ENCODE peak calls at places on chromosomes 11 and 22, in eight cellular contexts. P is hepatocyte, I is GM23338, Y is uterus, H is cardiac muscle cell, K is fibroblast of lung, T is H1, U is heart right ventricle. R is an unnamed sample.

GRCh38 chr22:46604306-46604690 is 15.9 kb upstream of the GRAMD4 start:
- DNase-seq in P (no peak), I (no peak), Y (no peak), H (peak; percentile 24), K (no peak), T (no peak), U (peak; percentile 48), R (no peak)

GRCh38 chr11:31655483-31655882 is 145.9 kb downstream of the ELP4 start:
- DNase-seq in P (no peak), I (no peak), Y (no peak), H (peak; percentile 39), K (peak; percentile 96), T (no peak), U (no peak), R (peak; percentile 50)

GRCh38 chr11:77075425-77075905 is 8.7 kb downstream of the CAPN5 start:
- DNase-seq in P (peak; percentile 52), I (no peak), Y (no peak), H (no peak), K (no peak), T (no peak), U (no peak), R (no peak)

GRCh38 chr11:34342008-34342533 is 15.7 kb downstream of the ABTB2 start:
- DNase-seq in P (peak; percentile 53), I (peak; percentile 24), Y (no peak), H (no peak), K (peak; percentile 79), T (no peak), U (no peak), R (no peak)

GRCh38 chr22:39623603-39624500 is 53.3 kb downstream of the CACNA1I start:
- DNase-seq in P (no peak), I (no peak), Y (no peak), H (no peak), K (no peak), T (no peak), U (no peak), R (no peak)

GRCh38 chr11:31069447-31070205 is 299.9 kb downstream of the DCDC1 start:
- DNase-seq in P (no peak), I (no peak), Y (no peak), H (no peak), K (peak; percentile 62), T (no peak), U (no peak), R (no peak)

GRCh38 chr11:29782447-29782846 is 234.4 kb downstream of the KCNA4 start:
- DNase-seq in P (no peak), I (no peak), Y (peak; percentile 20), H (no peak), K (no peak), T (no peak), U (no peak), R (no peak)

GRCh38 chr11:2419638-2420501 is 19.3 kb downstream of the TSSC4 start:
- DNase-seq in P (peak; percentile 88), I (peak; percentile 87), Y (peak; percentile 86), H (peak; percentile 87), K (peak; percentile 62), T (no peak), U (peak; percentile 67), R (no peak)

GRCh38 chr11:122707111-122707510 is 51.6 kb downstream of the UBASH3B start:
- DNase-seq in P (no peak), I (no peak), Y (no peak), H (no peak), K (no peak), T (no peak), U (no peak), R (no peak)

GRCh38 chr11:70367071-70367470 is 31.3 kb upstream of the CTTN start:
- DNase-seq in P (no peak), I (no peak), Y (no peak), H (no peak), K (peak; percentile 65), T (no peak), U (no peak), R (no peak)

GRCh38 chr22:46992121-46992731 is 229.8 kb downstream of the TBC1D22A start:
- DNase-seq in P (no peak), I (peak; percentile 41), Y (no peak), H (no peak), K (no peak), T (no peak), U (no peak), R (no peak)

GRCh38 chr22:19336133-19337075 is 44.9 kb upstream of the CLTCL1 start:
- DNase-seq in P (no peak), I (no peak), Y (no peak), H (no peak), K (no peak), T (no peak), U (no peak), R (no peak)
- H3K36me3 ChIP-seq in P (no peaks in the 10 kb centered on the region), I (peaks cover 4% of the 10 kb centered on the region), Y (no peaks in the 10 kb centered on the region), H (peaks cover 19% of the 10 kb centered on the region), K (no peaks in the 10 kb centered on the region), T (peaks cover under 1% of the 10 kb centered on the region), U (peaks cover 68% of the 10 kb centered on the region), R (peaks cover 4% of the 10 kb centered on the region)

GRCh38 chr22:49404020-49404419 is 423.7 kb downstream of the BRD1 start:
- DNase-seq in P (no peak), I (no peak), Y (no peak), H (no peak), K (no peak), T (no peak), U (no peak), R (no peak)

GRCh38 chr22:49402169-49402568 is 425.5 kb downstream of the BRD1 start:
- DNase-seq in P (no peak), I (no peak), Y (no peak), H (no peak), K (no peak), T (no peak), U (no peak), R (no peak)

GRCh38 chr22:49400866-49401598 is 426.6 kb downstream of the BRD1 start:
- DNase-seq in P (no peak), I (no peak), Y (no peak), H (no peak), K (no peak), T (no peak), U (no peak), R (no peak)

GRCh38 chr22:49404576-49405199 is 423.0 kb downstream of the BRD1 start:
- DNase-seq in P (no peak), I (no peak), Y (no peak), H (no peak), K (no peak), T (no peak), U (no peak), R (no peak)

DNA sequence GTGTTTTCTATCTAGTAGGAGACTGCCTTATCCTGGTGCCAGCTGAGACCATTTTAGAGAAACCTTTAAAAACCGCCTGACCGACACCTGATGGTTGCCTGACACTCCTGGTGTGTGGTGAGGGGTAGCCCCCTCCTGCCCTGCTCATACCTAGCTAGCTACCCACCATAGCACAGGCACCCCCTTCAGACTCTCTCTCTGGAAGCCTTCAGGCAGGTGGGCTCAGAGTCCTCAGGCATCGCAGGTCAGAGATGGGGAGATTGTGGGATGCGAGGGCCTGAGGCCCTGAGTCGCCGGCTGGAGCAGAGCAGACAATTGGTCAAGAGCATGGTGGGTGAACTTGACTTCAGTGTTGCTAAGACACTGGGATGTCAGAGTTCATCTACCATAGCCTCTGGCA is 424.6 kb downstream of the BRD1 start:
- DNase-seq in P (no peak), I (no peak), Y (no peak), H (no peak), K (no peak), T (no peak), U (no peak), R (no peak)
- H3K27me3 ChIP-seq in P (no peaks in the 10 kb centered on the region), I (no peaks in the 10 kb centered on the region), Y (no peaks in the 10 kb centered on the region), H (no peaks in the 10 kb centered on the region), K (no peaks in the 10 kb centered on the region), T (no peaks in the 10 kb centered on the region), U (peaks cover 15% of the 10 kb centered on the region), R (no peaks in the 10 kb centered on the region)

GRCh38 chr11:7656704-7657103 is 16.6 kb downstream of the CYB5R2 start:
- DNase-seq in P (no peak), I (no peak), Y (no peak), H (no peak), K (no peak), T (no peak), U (no peak), R (no peak)

GRCh38 chr11:7651700-7652099 is 21.6 kb downstream of the CYB5R2 start:
- DNase-seq in P (no peak), I (no peak), Y (no peak), H (no peak), K (no peak), T (no peak), U (no peak), R (no peak)

GRCh38 chr11:7654094-7654742 is 19.1 kb downstream of the CYB5R2 start:
- DNase-seq in P (no peak), I (no peak), Y (no peak), H (no peak), K (no peak), T (no peak), U (no peak), R (no peak)

GRCh38 chr11:7655253-7656217 is 17.8 kb downstream of the CYB5R2 start:
- DNase-seq in P (no peak), I (no peak), Y (no peak), H (no peak), K (no peak), T (no peak), U (no peak), R (no peak)

GRCh38 chr11:7657306-7658025 is 15.8 kb downstream of the CYB5R2 start:
- DNase-seq in P (peak; percentile 74), I (peak; percentile 90), Y (peak; percentile 52), H (peak; percentile 84), K (peak; percentile 10), T (no peak), U (peak; percentile 53), R (no peak)
- TF ChIP-seq CTCF in P (peak; percentile 53), I (peak; percentile 71), Y (peak; percentile 44), H (peak; percentile 67), K (peak; percentile 59), T (peak; percentile 74), U (peak; percentile 27), R (peak; percentile 70)

GRCh38 chr22:19337137-19337536 is 45.6 kb upstream of the CLTCL1 start:
- DNase-seq in P (no peak), I (no peak), Y (no peak), H (no peak), K (no peak), T (no peak), U (no peak), R (no peak)
- H3K36me3 ChIP-seq in P (no peaks in the 10 kb centered on the region), I (peaks cover 4% of the 10 kb centered on the region), Y (no peaks in the 10 kb centered on the region), H (peaks cover 19% of the 10 kb centered on the region), K (no peaks in the 10 kb centered on the region), T (no peaks in the 10 kb centered on the region), U (peaks cover 62% of the 10 kb centered on the region), R (peaks cover 1% of the 10 kb centered on the region)

R was measured in BJ.